ENCODE peak calls at places on chromosomes 12 and 14, in seven cellular contexts. C is IMR-90, B is neuronal stem cell, A is mesenchymal stem cell, K is mesendoderm, F is H9, D is H1. O is an unnamed sample.

GRCh38 chr14:100296106-100296651 is 10.1 kb downstream of the SLC25A29 start:
- DNase-seq in C (no peak), B (no peak), A (no peak), K (no peak), F (no peak), D (no peak), O (no peak)

GRCh38 chr12:96889273-96889933 is 17.7 kb upstream of the NEDD1 start:
- DNase-seq in C (peak; percentile 76), B (no peak), A (no peak), K (peak; percentile 49), F (no peak), D (no peak), O (no peak)

GRCh38 chr12:115204957-115205754 is 521.2 kb upstream of the TBX3 start:
- DNase-seq in C (peak; percentile 68), B (no peak), A (peak; percentile 30), K (peak; percentile 40), F (peak; percentile 45), D (no peak), O (no peak)

GRCh38 chr12:2163172-2163927 is 110.6 kb downstream of the CACNA1C start:
- DNase-seq in C (peak; percentile 98), B (no peak), A (peak; percentile 69), K (no peak), F (no peak), D (no peak), O (no peak)

GRCh38 chr12:96402061-96402460 is 1.8 kb upstream of the CDK17 start:
- DNase-seq in C (no peak), B (no peak), A (no peak), K (peak; percentile 32), F (peak; percentile 53), D (no peak), O (no peak)

GRCh38 chr12:3436496-3437060 is 54.4 kb upstream of the PRMT8 start:
- DNase-seq in C (no peak), B (no peak), A (no peak), K (no peak), F (peak; percentile 31), D (no peak), O (no peak)

GRCh38 chr14:77181603-77182437 is at the start of gene TMEM63C:
- DNase-seq in C (no peak), B (peak; percentile 85), A (no peak), K (peak; percentile 98), F (peak; percentile 99), D (peak; percentile 92), O (peak; percentile 8)

GRCh38 chr12:52076811-52077210 is 2.7 kb upstream of the SMIM41 start:
- DNase-seq in C (no peak), B (no peak), A (no peak), K (no peak), F (no peak), D (no peak), O (no peak)

GRCh38 chr12:121438207-121438606 is 38.3 kb downstream of the RNF34 start:
- DNase-seq in C (no peak), B (no peak), A (no peak), K (no peak), F (no peak), D (no peak), O (no peak)

GRCh38 chr12:45388545-45388944 is 172.7 kb downstream of the ANO6 start:
- DNase-seq in C (peak; percentile 58), B (no peak), A (peak; percentile 61), K (peak; percentile 61), F (no peak), D (no peak), O (no peak)

GRCh38 chr12:57581802-57582201 is 9.2 kb upstream of the PIP4K2C start:
- DNase-seq in C (no peak), B (no peak), A (no peak), K (no peak), F (no peak), D (no peak), O (no peak)

GRCh38 chr12:54011665-54012532 is 3.1 kb downstream of the HOXC8 start:
- DNase-seq in C (no peak), B (no peak), A (no peak), K (no peak), F (no peak), D (no peak), O (no peak)

GRCh38 chr14:85516239-85517112 is 13.5 kb upstream of the FLRT2 start:
- DNase-seq in C (peak; percentile 88), B (no peak), A (peak; percentile 50), K (no peak), F (no peak), D (no peak), O (no peak)

GRCh38 chr12:93200291-93200917 is 177.3 kb upstream of the NUDT4 start:
- DNase-seq in C (no peak), B (no peak), A (peak; percentile 24), K (no peak), F (no peak), D (no peak), O (no peak)

GRCh38 chr14:102491366-102491765 is 18.2 kb downstream of the ANKRD9 start:
- DNase-seq in C (no peak), B (no peak), A (no peak), K (no peak), F (no peak), D (no peak), O (no peak)

GRCh38 chr12:111640498-111640897 is 41.4 kb upstream of the ATXN2 start:
- DNase-seq in C (no peak), B (no peak), A (no peak), K (no peak), F (no peak), D (no peak), O (no peak)

GRCh38 chr12:24197517-24197916 is 248.0 kb upstream of the SOX5 start:
- DNase-seq in C (no peak), B (no peak), A (peak; percentile 7), K (peak; percentile 51), F (peak; percentile 44), D (no peak), O (no peak)

GRCh38 chr12:117892441-117892840 is 76.3 kb downstream of the KSR2 start:
- DNase-seq in C (no peak), B (no peak), A (no peak), K (no peak), F (no peak), D (no peak), O (no peak)

GRCh38 chr12:71702590-71702989 is 16.7 kb downstream of the TMEM19 start:
- DNase-seq in C (peak; percentile 41), B (no peak), A (no peak), K (no peak), F (no peak), D (no peak), O (no peak)

GRCh38 chr12:109753959-109754358 is 40.3 kb downstream of the FAM222A start:
- DNase-seq in C (no peak), B (no peak), A (no peak), K (no peak), F (no peak), D (peak; percentile 26), O (no peak)
- H2AK5ac ChIP-seq in C (no peak overlapping the region), B (no peak overlapping the region), A (no peak overlapping the region), K (peak overlapping the region; percentile 64), F (no peak overlapping the region), D (no peak overlapping the region), O (no peak overlapping the region)

DNA sequence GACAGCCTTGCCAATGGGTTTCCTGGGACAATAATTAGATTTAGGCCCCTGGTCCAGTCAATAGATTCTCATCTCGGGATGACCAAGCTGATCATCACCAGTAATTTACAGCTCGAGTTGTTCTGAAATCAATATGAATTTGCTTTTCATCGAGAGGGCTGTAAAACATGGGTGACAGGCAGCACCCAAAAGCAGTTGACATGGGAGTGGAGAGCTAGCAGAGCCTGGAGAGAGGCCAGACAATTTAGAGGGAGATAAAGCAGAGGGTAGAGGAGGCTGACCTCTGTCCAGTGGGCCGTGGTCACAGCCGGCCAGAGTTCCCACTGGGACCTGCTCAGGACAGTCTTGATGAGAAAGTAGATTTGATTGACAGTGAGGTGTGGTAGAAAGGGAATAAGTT is 157.3 kb downstream of the ASCL4 start:
- DNase-seq in C (no peak), B (no peak), A (no peak), K (no peak), F (no peak), D (no peak), O (no peak)
- H3K79me1 ChIP-seq in C (no peaks in the 10 kb centered on the region), B (no peaks in the 10 kb centered on the region), A (no peaks in the 10 kb centered on the region), K (no peaks in the 10 kb centered on the region), F (no peaks in the 10 kb centered on the region), D (no peaks in the 10 kb centered on the region), O (no peaks in the 10 kb centered on the region)

GRCh38 chr14:105440992-105441391 is 21.4 kb downstream of the MTA1 start:
- DNase-seq in C (no peak), B (no peak), A (no peak), K (no peak), F (no peak), D (no peak), O (no peak)

GRCh38 chr14:105440554-105440900 is 20.9 kb downstream of the MTA1 start:
- DNase-seq in C (no peak), B (no peak), A (no peak), K (no peak), F (no peak), D (no peak), O (no peak)

GRCh38 chr14:105439179-105439578 is 19.6 kb downstream of the MTA1 start:
- DNase-seq in C (no peak), B (no peak), A (no peak), K (no peak), F (no peak), D (no peak), O (no peak)

GRCh38 chr14:105437723-105438500 is 18.3 kb downstream of the MTA1 start:
- DNase-seq in C (no peak), B (no peak), A (no peak), K (no peak), F (no peak), D (no peak), O (no peak)

GRCh38 chr14:105439710-105440553 is 20.3 kb downstream of the MTA1 start:
- DNase-seq in C (no peak), B (no peak), A (no peak), K (no peak), F (no peak), D (no peak), O (no peak)
- H2AK5ac ChIP-seq in C (no peak overlapping the region), B (no peak overlapping the region), A (no peak overlapping the region), K (no peak overlapping the region), F (no peak overlapping the region), D (no peak overlapping the region), O (no peak overlapping the region)

GRCh38 chr12:103540319-103540718 is 44.6 kb upstream of the C12orf42 start:
- DNase-seq in C (no peak), B (no peak), A (no peak), K (no peak), F (no peak), D (no peak), O (no peak)

GRCh38 chr12:103542078-103542477 is 45.0 kb upstream of the STAB2 start:
- DNase-seq in C (no peak), B (no peak), A (no peak), K (no peak), F (no peak), D (no peak), O (peak; percentile 77)

GRCh38 chr12:103538397-103538796 is 42.6 kb upstream of the C12orf42 start:
- DNase-seq in C (no peak), B (no peak), A (no peak), K (no peak), F (no peak), D (no peak), O (no peak)
- H3K79me1 ChIP-seq in C (no peaks in the 10 kb centered on the region), B (no peaks in the 10 kb centered on the region), A (no peaks in the 10 kb centered on the region), K (no peaks in the 10 kb centered on the region), F (no peaks in the 10 kb centered on the region), D (no peaks in the 10 kb centered on the region), O (no peaks in the 10 kb centered on the region)

DNA sequence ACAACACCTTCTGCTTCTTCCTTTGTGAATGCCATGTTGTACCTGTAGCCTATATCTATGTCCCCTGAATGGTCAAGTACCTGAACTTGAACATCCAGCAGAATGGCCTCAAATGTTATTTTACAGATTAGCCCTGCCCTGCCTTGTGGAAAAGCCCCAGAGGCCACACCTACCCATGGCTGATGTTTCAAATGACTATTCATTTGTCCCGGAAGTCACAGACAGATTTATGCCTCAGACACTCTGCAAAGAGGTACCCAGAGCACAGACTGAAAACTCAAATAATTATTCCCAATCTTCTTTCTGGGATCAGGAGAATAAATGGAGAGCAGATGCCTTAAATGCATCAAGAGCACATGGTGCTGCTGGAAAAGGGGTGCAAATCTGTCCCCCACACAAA is 13.0 kb upstream of the DPF3 start:
- DNase-seq in C (no peak), B (no peak), A (no peak), K (no peak), F (no peak), D (no peak), O (no peak)
- H2AK5ac ChIP-seq in C (peak overlapping the region; percentile 74), B (no peak overlapping the region), A (peak overlapping the region; percentile 27), K (no peak overlapping the region), F (no peak overlapping the region), D (no peak overlapping the region), O (no peak overlapping the region)

O was measured in trophoblast cell.